ENCODE peak calls at places on chromosomes 13 and 19, in four cellular contexts. One of them, this sample, is unnamed.

GRCh38 chr19:2775556-2776430 is 7.3 kb downstream of the SGTA start:
- DNase-seq in ovary: no peak
- DNase-seq in fibroblast of lung: peak
- DNase-seq in SK-N-SH: no peak
- DNase-seq in this sample: no peak

GRCh38 chr13:99129050-99129449 is 71.6 kb upstream of the UBAC2 start:
- DNase-seq in ovary: no peak
- DNase-seq in fibroblast of lung: no peak
- DNase-seq in SK-N-SH: no peak
- DNase-seq in this sample: no peak

GRCh38 chr19:45340232-45340898 is at the start of gene KLC3:
- DNase-seq in ovary: no peak
- DNase-seq in fibroblast of lung: no peak
- DNase-seq in SK-N-SH: peak
- DNase-seq in this sample: no peak

GRCh38 chr13:74301200-74302063 is 167.2 kb upstream of the KLF12 start:
- DNase-seq in ovary: no peak
- DNase-seq in fibroblast of lung: peak
- DNase-seq in SK-N-SH: no peak
- DNase-seq in this sample: no peak

GRCh38 chr13:38848360-38848759 is 142.3 kb downstream of the STOML3 start:
- DNase-seq in ovary: no peak
- DNase-seq in fibroblast of lung: no peak
- DNase-seq in SK-N-SH: no peak
- DNase-seq in this sample: no peak

GRCh38 chr13:108093616-108094015 is 121.7 kb downstream of the LIG4 start:
- DNase-seq in ovary: no peak
- DNase-seq in fibroblast of lung: no peak
- DNase-seq in SK-N-SH: no peak
- DNase-seq in this sample: no peak

GRCh38 chr13:30113531-30113930 is 193.8 kb downstream of the KATNAL1 start:
- DNase-seq in ovary: no peak
- DNase-seq in fibroblast of lung: no peak
- DNase-seq in SK-N-SH: no peak
- DNase-seq in this sample: no peak

GRCh38 chr19:1622541-1622940 is 17.3 kb upstream of the UQCR11 start:
- DNase-seq in ovary: no peak
- DNase-seq in fibroblast of lung: no peak
- DNase-seq in SK-N-SH: no peak
- DNase-seq in this sample: no peak

GRCh38 chr13:107367258-107367657 is 799.3 kb upstream of the ARGLU1 start:
- DNase-seq in ovary: no peak
- DNase-seq in fibroblast of lung: peak
- DNase-seq in SK-N-SH: no peak
- DNase-seq in this sample: no peak

GRCh38 chr19:39110263-39110967 is 15.2 kb upstream of the PAK4 start:
- DNase-seq in ovary: peak
- DNase-seq in fibroblast of lung: no peak
- DNase-seq in SK-N-SH: peak
- DNase-seq in this sample: no peak

GRCh38 chr19:51450730-51451307 is 7.4 kb downstream of the SIGLEC8 start:
- DNase-seq in ovary: no peak
- DNase-seq in fibroblast of lung: no peak
- DNase-seq in SK-N-SH: no peak
- DNase-seq in this sample: no peak

DNA sequence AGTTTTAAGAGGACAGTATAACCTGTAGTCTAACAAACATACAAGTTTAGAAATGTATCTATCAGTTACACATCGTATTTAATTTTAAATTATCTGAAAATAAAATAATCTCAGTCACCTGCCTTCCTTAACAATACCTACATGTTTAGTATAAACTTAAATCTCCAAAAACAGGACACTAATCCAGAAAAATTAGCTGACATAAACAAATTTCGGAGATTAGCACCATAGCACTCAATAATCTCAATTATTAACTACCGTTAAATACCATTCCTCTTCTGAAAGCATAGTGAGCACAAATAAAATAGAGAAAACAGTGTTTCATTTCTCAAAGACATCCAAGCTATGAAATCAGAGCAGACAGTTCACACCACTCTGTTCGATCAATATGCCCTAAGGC is 13.2 kb downstream of the MED4 start:
- DNase-seq in ovary: no peak
- DNase-seq in fibroblast of lung: no peak
- DNase-seq in SK-N-SH: no peak
- DNase-seq in this sample: no peak
- H3K27ac ChIP-seq in ovary: no peak
- H3K27ac ChIP-seq in fibroblast of lung: no peak
- H3K27ac ChIP-seq in SK-N-SH: no peak
- H3K27ac ChIP-seq in this sample: no peak

DNA sequence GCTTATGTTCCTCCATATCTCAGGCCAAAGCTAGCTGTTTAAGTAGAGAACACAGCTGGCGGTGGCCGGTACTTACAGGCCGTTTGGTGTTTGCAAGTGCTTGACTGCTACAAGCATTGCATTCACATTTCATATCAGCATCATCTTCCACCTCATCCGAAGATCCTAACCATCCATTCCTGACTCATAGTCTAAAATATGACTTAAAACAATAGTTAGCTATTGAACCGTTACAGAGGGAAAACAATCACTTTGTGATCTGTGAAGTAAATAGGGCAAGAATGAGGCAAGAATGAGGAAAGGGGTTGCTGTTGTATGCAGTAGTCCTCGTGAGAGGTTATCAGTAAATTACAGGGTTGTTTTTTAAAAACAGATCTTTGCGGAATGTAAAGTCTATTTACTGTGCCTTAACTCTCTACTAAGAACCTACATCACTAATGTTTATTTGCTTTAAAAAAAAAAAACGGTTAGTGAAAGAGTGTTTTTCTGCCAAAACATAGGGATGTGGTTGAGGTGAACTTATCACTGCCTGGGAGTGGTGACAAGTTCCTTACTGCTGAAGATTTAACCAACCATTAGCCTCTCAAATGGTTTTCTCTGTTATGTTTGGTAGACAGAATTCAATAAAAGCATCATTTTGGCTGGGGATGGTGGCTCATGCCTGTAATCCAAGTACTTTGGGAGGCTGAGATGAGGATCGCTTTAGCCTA is 21.6 kb upstream of the WDR88 start:
- DNase-seq in ovary: no peak
- DNase-seq in fibroblast of lung: peak
- DNase-seq in SK-N-SH: no peak
- DNase-seq in this sample: no peak
- H3K27ac ChIP-seq in ovary: peak
- H3K27ac ChIP-seq in fibroblast of lung: no peak
- H3K27ac ChIP-seq in SK-N-SH: no peak
- H3K27ac ChIP-seq in this sample: no peak

GRCh38 chr13:111178417-111178816 is 63.3 kb downstream of the ARHGEF7 start:
- DNase-seq in ovary: no peak
- DNase-seq in fibroblast of lung: peak
- DNase-seq in SK-N-SH: no peak
- DNase-seq in this sample: no peak
- H3K27ac ChIP-seq in ovary: no peak
- H3K27ac ChIP-seq in fibroblast of lung: peak
- H3K27ac ChIP-seq in SK-N-SH: no peak
- H3K27ac ChIP-seq in this sample: peak

GRCh38 chr19:42284066-42284501 is 15.0 kb downstream of the CIC start:
- DNase-seq in ovary: peak
- DNase-seq in fibroblast of lung: peak
- DNase-seq in SK-N-SH: peak
- DNase-seq in this sample: no peak

GRCh38 chr19:42282036-42282762 is 13.1 kb downstream of the CIC start:
- DNase-seq in ovary: peak
- DNase-seq in fibroblast of lung: peak
- DNase-seq in SK-N-SH: no peak
- DNase-seq in this sample: no peak

GRCh38 chr19:42282810-42283247 is 13.8 kb downstream of the CIC start:
- DNase-seq in ovary: no peak
- DNase-seq in fibroblast of lung: no peak
- DNase-seq in SK-N-SH: no peak
- DNase-seq in this sample: no peak

GRCh38 chr19:42284641-42285341 is 15.7 kb downstream of the CIC start:
- DNase-seq in ovary: peak
- DNase-seq in fibroblast of lung: no peak
- DNase-seq in SK-N-SH: no peak
- DNase-seq in this sample: no peak

DNA sequence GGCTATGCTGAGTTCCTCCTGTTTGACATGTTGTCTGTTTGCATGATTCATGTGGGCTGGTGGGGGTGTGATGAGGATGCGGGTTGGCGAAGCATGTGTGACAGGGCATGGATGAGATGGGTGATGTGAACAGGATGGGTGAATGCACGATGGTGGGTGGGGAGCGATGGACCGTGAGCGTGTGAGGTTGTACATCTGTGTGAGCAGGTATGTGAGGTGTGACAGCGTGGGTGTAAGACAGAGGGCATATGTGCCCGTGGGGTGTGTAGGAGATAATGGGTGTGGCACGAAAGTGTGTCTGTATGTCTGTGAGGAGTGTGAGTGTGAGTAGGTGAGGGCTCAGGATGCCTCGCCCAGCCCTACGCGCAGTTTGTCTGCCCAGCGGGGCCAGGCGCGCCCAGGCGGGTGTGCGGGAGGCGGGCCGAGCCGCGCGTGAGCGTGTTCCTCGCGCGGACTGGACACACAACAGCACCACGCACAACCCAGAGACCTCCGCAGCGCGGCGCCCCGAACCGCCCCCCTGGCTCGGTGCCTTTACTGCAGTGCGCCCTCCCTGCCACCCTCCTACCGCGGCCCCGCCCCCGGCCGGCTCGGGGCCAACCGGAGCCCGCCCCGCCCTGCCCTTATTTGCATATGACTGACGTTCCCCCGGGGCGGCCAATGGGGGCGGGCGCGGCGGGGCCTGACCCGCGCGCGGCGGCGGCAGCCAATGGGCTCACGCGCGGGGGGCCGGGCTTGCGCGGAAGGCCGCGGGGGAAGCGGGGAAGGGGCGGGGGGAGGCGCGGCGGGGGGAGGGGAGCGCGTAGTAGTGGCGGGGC is 14.4 kb downstream of the CIC start:
- DNase-seq in ovary: peak
- DNase-seq in fibroblast of lung: peak
- DNase-seq in SK-N-SH: peak
- DNase-seq in this sample: peak
- H3K27ac ChIP-seq in ovary: peak
- H3K27ac ChIP-seq in fibroblast of lung: peak
- H3K27ac ChIP-seq in SK-N-SH: peak
- H3K27ac ChIP-seq in this sample: peak

DNA sequence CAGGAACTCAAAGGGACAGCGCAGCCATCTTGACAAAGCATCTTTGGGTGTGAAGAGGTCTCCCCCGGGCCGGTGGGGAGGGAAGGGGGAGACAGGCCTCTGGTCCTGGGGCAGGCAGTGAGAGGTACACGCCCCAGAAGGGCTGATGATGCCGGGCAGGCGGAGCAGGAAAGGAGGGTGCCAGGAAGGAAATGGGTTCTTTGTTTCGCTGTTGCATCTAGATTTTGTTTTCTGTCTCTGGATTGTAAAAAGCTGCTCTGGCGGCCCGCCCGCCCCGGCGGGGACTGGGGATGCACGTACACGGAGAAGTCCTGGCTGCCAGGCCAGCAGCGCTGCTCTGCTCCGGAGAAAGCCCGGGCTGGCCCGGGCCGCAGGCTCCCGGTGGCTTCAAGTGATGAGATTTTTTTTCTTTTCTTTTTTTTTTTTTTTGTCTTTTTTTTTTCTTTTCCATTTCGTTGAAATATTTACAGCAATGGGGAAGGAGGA is 13.2 kb upstream of the ASF1B start:
- DNase-seq in ovary: peak
- DNase-seq in fibroblast of lung: peak
- DNase-seq in SK-N-SH: peak
- DNase-seq in this sample: no peak
- H3K27ac ChIP-seq in ovary: peak
- H3K27ac ChIP-seq in fibroblast of lung: no peak
- H3K27ac ChIP-seq in SK-N-SH: peak
- H3K27ac ChIP-seq in this sample: no peak

DNA sequence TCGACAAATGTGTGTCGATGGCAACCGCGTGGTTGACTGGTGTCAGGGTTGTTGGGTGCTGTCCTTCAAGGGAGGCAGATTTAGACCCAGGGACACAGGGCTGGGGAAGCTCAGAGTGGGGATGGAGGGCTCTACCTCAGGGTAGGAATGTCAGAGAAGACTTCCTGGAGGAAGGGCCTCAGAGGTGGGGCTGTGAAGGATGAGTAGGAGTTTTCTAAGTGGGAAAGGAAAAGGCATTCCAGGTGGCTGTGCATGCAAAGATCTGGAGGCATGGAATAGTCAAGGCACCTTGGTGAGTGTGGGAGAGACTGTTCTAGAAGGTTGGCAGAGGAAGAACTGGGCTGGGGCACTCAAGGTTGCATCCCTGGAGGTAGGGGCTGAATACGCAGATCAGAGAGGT is 2.0 kb downstream of the NRTN start:
- DNase-seq in ovary: no peak
- DNase-seq in fibroblast of lung: no peak
- DNase-seq in SK-N-SH: no peak
- DNase-seq in this sample: no peak
- H3K27ac ChIP-seq in ovary: no peak
- H3K27ac ChIP-seq in fibroblast of lung: no peak
- H3K27ac ChIP-seq in SK-N-SH: no peak
- H3K27ac ChIP-seq in this sample: no peak

DNA sequence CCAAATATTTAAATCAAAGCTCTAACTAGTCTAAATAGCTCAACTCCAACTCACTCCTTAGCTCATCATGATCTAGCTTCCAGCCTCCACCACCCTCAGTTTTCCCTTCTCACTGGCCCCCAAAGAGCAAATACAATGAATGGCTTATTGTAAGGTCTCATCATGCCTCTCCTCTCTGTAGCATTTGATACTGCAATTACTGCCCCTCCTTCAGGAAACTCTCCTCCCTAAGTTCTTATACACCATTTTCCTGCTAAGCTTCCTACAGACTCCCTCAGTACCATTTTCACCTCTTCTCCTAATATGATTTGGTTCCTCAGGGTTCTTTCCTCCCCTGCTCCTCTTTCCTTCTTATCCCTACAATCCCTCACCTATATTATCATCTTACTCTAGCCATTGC is 12.8 kb downstream of the KPNA3 start:
- DNase-seq in ovary: no peak
- DNase-seq in fibroblast of lung: no peak
- DNase-seq in SK-N-SH: no peak
- DNase-seq in this sample: no peak
- H3K27ac ChIP-seq in ovary: no peak
- H3K27ac ChIP-seq in fibroblast of lung: no peak
- H3K27ac ChIP-seq in SK-N-SH: no peak
- H3K27ac ChIP-seq in this sample: no peak